ENCODE peak calls at places on chromosome 22, in ten cellular contexts. One of them, this sample, is unnamed.

GRCh38 chr22:40028098-40028425 is 33.3 kb downstream of the FAM83F start:
- DNase-seq in foreskin fibroblast: no peak
- DNase-seq in AG10803: no peak
- DNase-seq in left lung: no peak
- DNase-seq in lung: no peak
- DNase-seq in colonic mucosa: no peak
- DNase-seq in A549: no peak
- DNase-seq in tibial artery: no peak
- DNase-seq in breast epithelium: no peak
- DNase-seq in OCI-LY7: no peak
- DNase-seq in this sample: no peak

GRCh38 chr22:19121631-19122142 is 525 bp downstream of the DGCR2 start:
- DNase-seq in foreskin fibroblast: peak
- DNase-seq in AG10803: peak
- DNase-seq in left lung: peak
- DNase-seq in lung: peak
- DNase-seq in colonic mucosa: peak
- DNase-seq in A549: peak
- DNase-seq in tibial artery: peak
- DNase-seq in breast epithelium: peak
- DNase-seq in OCI-LY7: peak
- DNase-seq in this sample: no peak

GRCh38 chr22:45804986-45805325 is 133.3 kb downstream of the ATXN10 start:
- DNase-seq in foreskin fibroblast: peak
- DNase-seq in AG10803: peak
- DNase-seq in left lung: no peak
- DNase-seq in lung: no peak
- DNase-seq in colonic mucosa: no peak
- DNase-seq in A549: peak
- DNase-seq in tibial artery: no peak
- DNase-seq in breast epithelium: no peak
- DNase-seq in OCI-LY7: no peak
- DNase-seq in this sample: peak

GRCh38 chr22:21984793-21985192 is 2.2 kb upstream of the TOP3B start:
- DNase-seq in foreskin fibroblast: peak
- DNase-seq in AG10803: no peak
- DNase-seq in left lung: no peak
- DNase-seq in lung: no peak
- DNase-seq in colonic mucosa: no peak
- DNase-seq in A549: peak
- DNase-seq in tibial artery: no peak
- DNase-seq in breast epithelium: no peak
- DNase-seq in OCI-LY7: peak
- DNase-seq in this sample: peak

GRCh38 chr22:23283591-23284503 is 103.5 kb downstream of the BCR start:
- DNase-seq in foreskin fibroblast: no peak
- DNase-seq in AG10803: no peak
- DNase-seq in left lung: no peak
- DNase-seq in lung: no peak
- DNase-seq in colonic mucosa: no peak
- DNase-seq in A549: no peak
- DNase-seq in tibial artery: no peak
- DNase-seq in breast epithelium: no peak
- DNase-seq in OCI-LY7: no peak
- DNase-seq in this sample: peak

GRCh38 chr22:28857288-28857687 is 26.1 kb upstream of the ZNRF3 start:
- DNase-seq in foreskin fibroblast: no peak
- DNase-seq in AG10803: no peak
- DNase-seq in left lung: no peak
- DNase-seq in lung: no peak
- DNase-seq in colonic mucosa: no peak
- DNase-seq in A549: no peak
- DNase-seq in tibial artery: no peak
- DNase-seq in breast epithelium: no peak
- DNase-seq in OCI-LY7: no peak
- DNase-seq in this sample: no peak

GRCh38 chr22:22374163-22374562 is 129.6 kb downstream of the VPREB1 start:
- DNase-seq in foreskin fibroblast: no peak
- DNase-seq in AG10803: no peak
- DNase-seq in left lung: no peak
- DNase-seq in lung: no peak
- DNase-seq in colonic mucosa: no peak
- DNase-seq in A549: no peak
- DNase-seq in tibial artery: no peak
- DNase-seq in breast epithelium: no peak
- DNase-seq in OCI-LY7: peak
- DNase-seq in this sample: no peak

GRCh38 chr22:40383905-40384304 is 13.5 kb downstream of the SGSM3 start:
- DNase-seq in foreskin fibroblast: peak
- DNase-seq in AG10803: peak
- DNase-seq in left lung: no peak
- DNase-seq in lung: no peak
- DNase-seq in colonic mucosa: no peak
- DNase-seq in A549: no peak
- DNase-seq in tibial artery: no peak
- DNase-seq in breast epithelium: no peak
- DNase-seq in OCI-LY7: no peak
- DNase-seq in this sample: peak

GRCh38 chr22:19815093-19815822 is 39.4 kb downstream of the GNB1L start:
- DNase-seq in foreskin fibroblast: no peak
- DNase-seq in AG10803: no peak
- DNase-seq in left lung: no peak
- DNase-seq in lung: no peak
- DNase-seq in colonic mucosa: no peak
- DNase-seq in A549: no peak
- DNase-seq in tibial artery: no peak
- DNase-seq in breast epithelium: no peak
- DNase-seq in OCI-LY7: no peak
- DNase-seq in this sample: no peak

GRCh38 chr22:41833369-41834004 is 582 bp downstream of the SREBF2 start:
- DNase-seq in foreskin fibroblast: peak
- DNase-seq in AG10803: peak
- DNase-seq in left lung: peak
- DNase-seq in lung: peak
- DNase-seq in colonic mucosa: peak
- DNase-seq in A549: peak
- DNase-seq in tibial artery: peak
- DNase-seq in breast epithelium: peak
- DNase-seq in OCI-LY7: peak
- DNase-seq in this sample: peak

GRCh38 chr22:44109417-44109816 is 71.3 kb upstream of the PARVG start:
- DNase-seq in foreskin fibroblast: peak
- DNase-seq in AG10803: peak
- DNase-seq in left lung: no peak
- DNase-seq in lung: no peak
- DNase-seq in colonic mucosa: no peak
- DNase-seq in A549: no peak
- DNase-seq in tibial artery: no peak
- DNase-seq in breast epithelium: no peak
- DNase-seq in OCI-LY7: no peak
- DNase-seq in this sample: no peak

GRCh38 chr22:44111562-44112155 is 69.1 kb upstream of the PARVG start:
- DNase-seq in foreskin fibroblast: no peak
- DNase-seq in AG10803: no peak
- DNase-seq in left lung: peak
- DNase-seq in lung: no peak
- DNase-seq in colonic mucosa: no peak
- DNase-seq in A549: no peak
- DNase-seq in tibial artery: no peak
- DNase-seq in breast epithelium: no peak
- DNase-seq in OCI-LY7: no peak
- DNase-seq in this sample: no peak

GRCh38 chr22:44108806-44109385 is 71.8 kb upstream of the PARVG start:
- DNase-seq in foreskin fibroblast: peak
- DNase-seq in AG10803: peak
- DNase-seq in left lung: peak
- DNase-seq in lung: no peak
- DNase-seq in colonic mucosa: no peak
- DNase-seq in A549: no peak
- DNase-seq in tibial artery: no peak
- DNase-seq in breast epithelium: no peak
- DNase-seq in OCI-LY7: no peak
- DNase-seq in this sample: no peak

GRCh38 chr22:44107341-44107740 is 73.4 kb upstream of the PARVG start:
- DNase-seq in foreskin fibroblast: no peak
- DNase-seq in AG10803: no peak
- DNase-seq in left lung: peak
- DNase-seq in lung: no peak
- DNase-seq in colonic mucosa: no peak
- DNase-seq in A549: no peak
- DNase-seq in tibial artery: no peak
- DNase-seq in breast epithelium: no peak
- DNase-seq in OCI-LY7: no peak
- DNase-seq in this sample: no peak

DNA sequence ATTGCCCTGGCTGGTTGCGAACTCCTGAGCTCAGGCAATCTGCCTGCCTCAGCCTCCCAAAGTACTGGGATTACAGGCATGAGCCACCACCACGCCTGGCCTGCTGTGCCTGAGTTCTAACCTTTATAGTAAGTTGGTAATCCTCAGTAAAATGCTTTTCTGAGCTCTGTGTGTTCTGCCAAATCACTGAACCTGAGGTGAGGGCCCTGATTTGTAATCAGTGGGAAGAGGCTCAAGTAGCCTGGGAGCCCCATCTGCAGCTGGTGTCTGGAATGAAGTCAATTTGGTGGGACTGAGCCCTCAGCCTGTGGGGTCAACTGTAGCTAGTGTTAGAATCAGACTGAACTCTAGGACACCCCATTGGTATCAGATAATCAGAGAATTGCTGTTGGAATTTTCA is 72.6 kb upstream of the PARVG start:
- DNase-seq in foreskin fibroblast: no peak
- DNase-seq in AG10803: no peak
- DNase-seq in left lung: peak
- DNase-seq in lung: no peak
- DNase-seq in colonic mucosa: no peak
- DNase-seq in A549: no peak
- DNase-seq in tibial artery: no peak
- DNase-seq in breast epithelium: no peak
- DNase-seq in OCI-LY7: no peak
- DNase-seq in this sample: no peak
- TF ChIP-seq CTCF in foreskin fibroblast: no peak
- TF ChIP-seq CTCF in AG10803: no peak
- TF ChIP-seq CTCF in left lung: no peak
- TF ChIP-seq CTCF in lung: no peak
- TF ChIP-seq CTCF in colonic mucosa: no peak
- TF ChIP-seq CTCF in A549: no peak
- TF ChIP-seq CTCF in tibial artery: no peak
- TF ChIP-seq CTCF in breast epithelium: no peak
- TF ChIP-seq CTCF in OCI-LY7: no peak
- TF ChIP-seq CTCF in this sample: no peak

GRCh38 chr22:17705565-17706450 is 67.3 kb downstream of the BCL2L13 start:
- DNase-seq in foreskin fibroblast: peak
- DNase-seq in AG10803: no peak
- DNase-seq in left lung: no peak
- DNase-seq in lung: no peak
- DNase-seq in colonic mucosa: no peak
- DNase-seq in A549: no peak
- DNase-seq in tibial artery: no peak
- DNase-seq in breast epithelium: no peak
- DNase-seq in OCI-LY7: peak
- DNase-seq in this sample: no peak

GRCh38 chr22:17710023-17710422 is 64.2 kb downstream of the BID start:
- DNase-seq in foreskin fibroblast: no peak
- DNase-seq in AG10803: no peak
- DNase-seq in left lung: no peak
- DNase-seq in lung: no peak
- DNase-seq in colonic mucosa: no peak
- DNase-seq in A549: no peak
- DNase-seq in tibial artery: no peak
- DNase-seq in breast epithelium: no peak
- DNase-seq in OCI-LY7: no peak
- DNase-seq in this sample: no peak

GRCh38 chr22:17706947-17707346 is 67.3 kb downstream of the BID start:
- DNase-seq in foreskin fibroblast: no peak
- DNase-seq in AG10803: no peak
- DNase-seq in left lung: no peak
- DNase-seq in lung: no peak
- DNase-seq in colonic mucosa: no peak
- DNase-seq in A549: no peak
- DNase-seq in tibial artery: no peak
- DNase-seq in breast epithelium: no peak
- DNase-seq in OCI-LY7: no peak
- DNase-seq in this sample: no peak

GRCh38 chr22:17706451-17706900 is 67.8 kb downstream of the BID start:
- DNase-seq in foreskin fibroblast: peak
- DNase-seq in AG10803: peak
- DNase-seq in left lung: no peak
- DNase-seq in lung: peak
- DNase-seq in colonic mucosa: peak
- DNase-seq in A549: peak
- DNase-seq in tibial artery: peak
- DNase-seq in breast epithelium: no peak
- DNase-seq in OCI-LY7: peak
- DNase-seq in this sample: peak

DNA sequence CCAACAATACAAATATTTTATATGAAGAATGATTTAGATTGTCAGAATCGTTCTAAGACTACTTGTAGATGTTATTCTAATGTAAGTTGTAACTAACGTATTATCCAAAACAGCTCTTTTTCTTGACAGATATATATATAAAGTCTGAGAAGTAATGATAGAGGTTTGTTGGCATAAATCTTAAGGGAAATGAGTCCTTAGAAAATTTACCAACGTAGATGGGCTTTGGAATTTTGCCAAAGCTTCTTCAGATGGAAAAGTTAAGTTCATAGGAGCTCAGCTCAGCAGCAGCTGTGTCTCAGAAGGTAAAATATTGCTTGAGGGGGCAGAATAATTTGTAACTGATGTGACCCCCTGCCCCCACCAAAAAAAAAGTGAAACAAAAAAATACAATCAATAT is 66.7 kb downstream of the BID start:
- DNase-seq in foreskin fibroblast: no peak
- DNase-seq in AG10803: peak
- DNase-seq in left lung: no peak
- DNase-seq in lung: no peak
- DNase-seq in colonic mucosa: no peak
- DNase-seq in A549: no peak
- DNase-seq in tibial artery: no peak
- DNase-seq in breast epithelium: no peak
- DNase-seq in OCI-LY7: no peak
- DNase-seq in this sample: peak
- H3K4me3 ChIP-seq in foreskin fibroblast: peak
- H3K4me3 ChIP-seq in AG10803: peak
- H3K4me3 ChIP-seq in left lung: no peak
- H3K4me3 ChIP-seq in lung: no peak
- H3K4me3 ChIP-seq in colonic mucosa: no peak
- H3K4me3 ChIP-seq in A549: peak
- H3K4me3 ChIP-seq in tibial artery: peak
- H3K4me3 ChIP-seq in breast epithelium: peak
- H3K4me3 ChIP-seq in OCI-LY7: no peak
- H3K4me3 ChIP-seq in this sample: peak

GRCh38 chr22:32634424-32634981 is 159.9 kb downstream of the FBXO7 start:
- DNase-seq in foreskin fibroblast: no peak
- DNase-seq in AG10803: no peak
- DNase-seq in left lung: no peak
- DNase-seq in lung: no peak
- DNase-seq in colonic mucosa: no peak
- DNase-seq in A549: no peak
- DNase-seq in tibial artery: no peak
- DNase-seq in breast epithelium: no peak
- DNase-seq in OCI-LY7: no peak
- DNase-seq in this sample: no peak
- TF ChIP-seq CTCF in foreskin fibroblast: no peak
- TF ChIP-seq CTCF in AG10803: no peak
- TF ChIP-seq CTCF in left lung: no peak
- TF ChIP-seq CTCF in lung: no peak
- TF ChIP-seq CTCF in colonic mucosa: no peak
- TF ChIP-seq CTCF in A549: no peak
- TF ChIP-seq CTCF in tibial artery: no peak
- TF ChIP-seq CTCF in breast epithelium: no peak
- TF ChIP-seq CTCF in OCI-LY7: no peak
- TF ChIP-seq CTCF in this sample: no peak

GRCh38 chr22:50672471-50673230 is at the start of gene SHANK3:
- DNase-seq in foreskin fibroblast: no peak
- DNase-seq in AG10803: no peak
- DNase-seq in left lung: peak
- DNase-seq in lung: peak
- DNase-seq in colonic mucosa: no peak
- DNase-seq in A549: no peak
- DNase-seq in tibial artery: peak
- DNase-seq in breast epithelium: no peak
- DNase-seq in OCI-LY7: no peak
- DNase-seq in this sample: no peak
- H3K4me3 ChIP-seq in foreskin fibroblast: no peak
- H3K4me3 ChIP-seq in AG10803: peak
- H3K4me3 ChIP-seq in left lung: peak
- H3K4me3 ChIP-seq in lung: peak
- H3K4me3 ChIP-seq in colonic mucosa: peak
- H3K4me3 ChIP-seq in A549: peak
- H3K4me3 ChIP-seq in tibial artery: peak
- H3K4me3 ChIP-seq in breast epithelium: peak
- H3K4me3 ChIP-seq in OCI-LY7: no peak
- H3K4me3 ChIP-seq in this sample: peak